ENCODE peak calls at places on chromosomes 1 and 21, in four cellular contexts. K is PC-9, Y is prostate gland, I is mammary epithelial cell. T is an unnamed sample.

GRCh38 chr1:21859669-21860179 is 47.7 kb downstream of the LDLRAD2 start:
- DNase-seq in K (no peak), Y (no peak), I (no peak), T (no peak)

GRCh38 chr21:43295016-43295958 is 126.5 kb downstream of the CRYAA start:
- DNase-seq in K (no peak), Y (no peak), I (no peak), T (no peak)

GRCh38 chr21:15735409-15735808 is 5.6 kb downstream of the USP25 start:
- DNase-seq in K (no peak), Y (no peak), I (no peak), T (no peak)

GRCh38 chr1:6001992-6002576 is 9.9 kb upstream of the NPHP4 start:
- DNase-seq in K (peak; percentile 46), Y (no peak), I (no peak), T (no peak)

GRCh38 chr1:57279909-57280666 is 143.8 kb downstream of the DAB1 start:
- DNase-seq in K (no peak), Y (peak; percentile 33), I (peak; percentile 97), T (no peak)

GRCh38 chr1:187413770-187414169 is 585.0 kb downstream of the PLA2G4A start:
- DNase-seq in K (no peak), Y (no peak), I (no peak), T (no peak)

GRCh38 chr1:63877816-63878215 is 104.0 kb downstream of the ROR1 start:
- DNase-seq in K (peak; percentile 65), Y (no peak), I (peak; percentile 94), T (no peak)

GRCh38 chr1:107352850-107353249 is 212.0 kb downstream of the NTNG1 start:
- DNase-seq in K (no peak), Y (no peak), I (no peak), T (no peak)

GRCh38 chr1:7827134-7827955 is 25.5 kb downstream of the UTS2 start:
- DNase-seq in K (no peak), Y (no peak), I (no peak), T (peak; percentile 66)

GRCh38 chr1:227654858-227655752 is 80.0 kb downstream of the JMJD4 start:
- DNase-seq in K (no peak), Y (no peak), I (no peak), T (no peak)

GRCh38 chr1:245279346-245279745 is 124.6 kb downstream of the KIF26B start:
- DNase-seq in K (no peak), Y (no peak), I (no peak), T (no peak)

GRCh38 chr1:42847721-42848470 is 1.5 kb downstream of the ZNF691 start:
- DNase-seq in K (no peak), Y (no peak), I (no peak), T (no peak)

GRCh38 chr1:216846339-216846738 is 123.1 kb upstream of the ESRRG start:
- DNase-seq in K (no peak), Y (no peak), I (no peak), T (no peak)

DNA sequence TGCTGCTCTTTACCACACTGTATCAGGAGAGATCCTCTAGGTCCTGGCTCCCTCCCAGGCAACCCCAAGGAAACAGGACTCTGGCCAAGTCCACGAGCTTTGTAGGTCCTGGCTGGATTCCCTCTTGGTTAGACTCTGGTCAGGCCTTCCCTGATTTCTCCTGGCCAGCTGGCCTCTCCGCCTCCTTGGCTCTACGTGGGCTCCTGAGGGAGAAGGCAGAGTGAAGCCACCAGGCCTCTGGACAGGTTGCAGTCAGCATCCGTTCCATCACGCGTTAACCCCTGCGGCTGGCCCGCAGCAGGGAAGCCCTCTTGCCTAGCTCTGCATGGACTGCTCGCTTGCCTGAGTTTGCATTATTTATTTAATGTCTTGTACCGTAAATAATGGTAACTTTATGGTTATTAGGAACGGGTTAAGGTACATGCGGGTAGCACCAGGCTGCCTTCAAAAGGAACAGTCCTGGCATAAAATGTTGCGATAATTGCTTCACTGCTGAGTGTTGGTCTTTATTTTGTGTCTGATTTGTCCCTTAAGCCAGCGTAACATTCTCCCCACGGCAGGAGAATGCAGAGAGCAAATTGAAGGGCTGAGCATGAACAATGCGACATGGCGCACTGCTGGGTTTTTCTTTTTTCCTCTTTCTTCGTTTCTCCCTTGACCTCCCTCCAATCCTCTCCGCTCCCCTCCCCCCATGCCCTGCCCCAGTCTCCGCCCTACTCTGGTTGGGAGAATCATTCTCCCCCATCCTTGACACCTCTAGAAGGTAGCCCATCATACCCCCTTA is 100.3 kb downstream of the RNF220 start:
- DNase-seq in K (no peak), Y (no peak), I (no peak), T (peak; percentile 39)
- H3K4me1 ChIP-seq in K (no peaks in the 10 kb centered on the region), Y (no peaks in the 10 kb centered on the region), I (no peaks in the 10 kb centered on the region), T (no peaks in the 10 kb centered on the region)

GRCh38 chr21:14210738-14211137 is at the start of gene LIPI:
- DNase-seq in K (no peak), Y (no peak), I (no peak), T (no peak)

GRCh38 chr21:14213164-14213563 is 2.4 kb upstream of the LIPI start:
- DNase-seq in K (no peak), Y (no peak), I (no peak), T (no peak)

DNA sequence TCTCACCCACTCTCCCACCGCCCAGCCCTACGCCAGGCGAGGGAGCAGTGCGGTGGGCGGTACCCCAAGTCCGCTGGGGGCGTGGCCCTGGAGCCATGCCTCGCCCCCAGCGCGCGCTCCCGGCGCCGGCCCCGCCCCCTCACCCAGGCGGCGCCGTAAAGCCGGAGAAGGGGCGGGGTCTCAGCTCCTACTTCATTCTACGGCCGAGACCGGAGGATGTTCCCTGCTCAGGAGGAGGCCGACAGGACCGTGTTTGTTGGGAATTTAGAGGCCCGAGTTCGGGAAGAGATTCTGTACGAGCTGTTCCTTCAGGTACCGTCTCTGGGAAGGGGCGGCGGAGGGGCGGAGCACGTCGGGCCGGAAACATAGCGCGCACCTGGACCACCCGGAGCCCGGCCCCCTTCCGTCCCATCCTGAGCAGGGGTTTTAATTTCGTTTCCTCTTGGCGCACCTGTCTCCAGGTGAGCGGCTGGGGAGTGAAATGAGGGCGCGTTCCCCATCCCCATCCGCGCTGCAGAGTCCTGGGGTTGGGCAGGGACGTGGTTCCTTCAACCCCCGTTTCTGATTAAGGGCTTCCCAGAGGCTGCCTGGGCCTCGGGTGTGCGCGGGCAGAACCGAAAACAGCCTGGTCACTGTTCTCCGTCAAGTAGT is at the start of gene RBM11:
- DNase-seq in K (peak; percentile 75), Y (peak; percentile 72), I (peak; percentile 69), T (peak; percentile 93)
- H3K4me1 ChIP-seq in K (no peaks in the 10 kb centered on the region), Y (no peaks in the 10 kb centered on the region), I (peaks cover 6% of the 10 kb centered on the region), T (no peaks in the 10 kb centered on the region)

GRCh38 chr1:160850541-160850940 is 12.1 kb downstream of the CD244 start:
- DNase-seq in K (no peak), Y (no peak), I (no peak), T (no peak)
- H3K4me1 ChIP-seq in K (no peaks in the 10 kb centered on the region), Y (no peaks in the 10 kb centered on the region), I (no peaks in the 10 kb centered on the region), T (no peaks in the 10 kb centered on the region)

GRCh38 chr21:37075214-37075770 is 2.2 kb downstream of the TTC3 start:
- DNase-seq in K (no peak), Y (no peak), I (no peak), T (no peak)
- H3K4me1 ChIP-seq in K (peaks cover 17% of the 10 kb centered on the region), Y (peaks cover 6% of the 10 kb centered on the region), I (peaks cover 14% of the 10 kb centered on the region), T (peaks cover 10% of the 10 kb centered on the region)

GRCh38 chr1:39152923-39153322 is 51.6 kb upstream of the MACF1 start:
- DNase-seq in K (no peak), Y (no peak), I (no peak), T (no peak)
- H3K4me1 ChIP-seq in K (peaks cover 58% of the 10 kb centered on the region), Y (peaks cover 18% of the 10 kb centered on the region), I (peaks cover 49% of the 10 kb centered on the region), T (peaks cover 26% of the 10 kb centered on the region)